ENCODE peak calls at places on chromosomes 7 and 10, in six cellular contexts. X, N, S, P, R and Q are unnamed samples.

GRCh38 chr10:1648648-1649047 is 88.7 kb downstream of the ADARB2 start:
- DNase-seq in P (no peak), N (no peak), X (no peak), S (no peak), R (no peak), Q (no peak)

GRCh38 chr7:142441074-142441403 is 183.2 kb upstream of the PRSS58 start:
- DNase-seq in P (no peak), R (no peak), S (no peak), X (no peak), N (no peak), Q (no peak)

GRCh38 chr10:86711957-86712708 is 43.8 kb downstream of the LDB3 start:
- DNase-seq in X (no peak), S (peak), N (no peak), P (peak), R (no peak), Q (no peak)

GRCh38 chr10:42431095-42431494 is 207.3 kb downstream of the ZNF33B start:
- DNase-seq in N (no peak), P (no peak), S (no peak), X (no peak), R (no peak), Q (no peak)

GRCh38 chr10:73590881-73591577 is at the start of gene USP54:
- DNase-seq in S (peak), P (peak), X (no peak), R (peak), N (peak), Q (no peak)

GRCh38 chr7:129779602-129780256 is 168.2 kb downstream of the NRF1 start:
- DNase-seq in P (peak), S (no peak), X (no peak), N (peak), R (no peak), Q (no peak)

GRCh38 chr10:122181901-122182799 is 88.9 kb upstream of the BTBD16 start:
- DNase-seq in N (no peak), P (no peak), S (no peak), R (no peak), X (no peak), Q (no peak)

GRCh38 chr10:68096913-68097509 is 12.3 kb upstream of the MYPN start:
- DNase-seq in X (no peak), R (no peak), S (no peak), P (no peak), N (peak), Q (no peak)

GRCh38 chr7:42071372-42072261 is 165.4 kb downstream of the GLI3 start:
- DNase-seq in R (no peak), P (no peak), S (no peak), N (peak), X (no peak), Q (no peak)